ENCODE peak calls at places on chromosomes 3 and 15, in six cellular contexts. One of them, this sample, is unnamed.

GRCh38 chr3:44099566-44100297 is 142.0 kb upstream of the TOPAZ1 start:
- DNase-seq in NCI-H345: no peak
- DNase-seq in T follicular helper cell: no peak
- DNase-seq in HS-27A: no peak
- DNase-seq in HFFc6: no peak
- DNase-seq in activated effector memory CD4-positive, alpha-beta T cell treated with anti-CD3 and anti-CD28 coated beads, Interleukin-2, amount 50 U/mL, for 16 hours: no peak
- DNase-seq in this sample: no peak

GRCh38 chr3:195116393-195117185 is 154.4 kb downstream of the XXYLT1 start:
- DNase-seq in NCI-H345: no peak
- DNase-seq in T follicular helper cell: no peak
- DNase-seq in HFFc6: no peak
- DNase-seq in activated effector memory CD4-positive, alpha-beta T cell treated with anti-CD3 and anti-CD28 coated beads, Interleukin-2, amount 50 U/mL, for 16 hours: no peak
- DNase-seq in HS-27A: no peak
- DNase-seq in this sample: no peak

GRCh38 chr3:188439080-188439479 is 285.1 kb downstream of the LPP start:
- DNase-seq in HS-27A: no peak
- DNase-seq in activated effector memory CD4-positive, alpha-beta T cell treated with anti-CD3 and anti-CD28 coated beads, Interleukin-2, amount 50 U/mL, for 16 hours: peak
- DNase-seq in T follicular helper cell: no peak
- DNase-seq in NCI-H345: no peak
- DNase-seq in HFFc6: no peak
- DNase-seq in this sample: no peak

GRCh38 chr3:76039431-76039830 is 254.1 kb upstream of the ZNF717 start:
- DNase-seq in HFFc6: no peak
- DNase-seq in HS-27A: no peak
- DNase-seq in NCI-H345: no peak
- DNase-seq in T follicular helper cell: no peak
- DNase-seq in activated effector memory CD4-positive, alpha-beta T cell treated with anti-CD3 and anti-CD28 coated beads, Interleukin-2, amount 50 U/mL, for 16 hours: no peak
- DNase-seq in this sample: no peak

GRCh38 chr3:21754839-21755238 is 3.8 kb upstream of the ZNF385D start:
- DNase-seq in HS-27A: no peak
- DNase-seq in NCI-H345: no peak
- DNase-seq in HFFc6: no peak
- DNase-seq in T follicular helper cell: no peak
- DNase-seq in activated effector memory CD4-positive, alpha-beta T cell treated with anti-CD3 and anti-CD28 coated beads, Interleukin-2, amount 50 U/mL, for 16 hours: no peak
- DNase-seq in this sample: no peak

GRCh38 chr15:76057332-76058000 is 2.3 kb upstream of the TMEM266 start:
- DNase-seq in activated effector memory CD4-positive, alpha-beta T cell treated with anti-CD3 and anti-CD28 coated beads, Interleukin-2, amount 50 U/mL, for 16 hours: no peak
- DNase-seq in NCI-H345: peak
- DNase-seq in HS-27A: peak
- DNase-seq in T follicular helper cell: no peak
- DNase-seq in HFFc6: peak
- DNase-seq in this sample: no peak

GRCh38 chr3:43621406-43621973 is 321 bp downstream of the ANO10 start:
- DNase-seq in NCI-H345: no peak
- DNase-seq in HFFc6: no peak
- DNase-seq in activated effector memory CD4-positive, alpha-beta T cell treated with anti-CD3 and anti-CD28 coated beads, Interleukin-2, amount 50 U/mL, for 16 hours: no peak
- DNase-seq in HS-27A: no peak
- DNase-seq in T follicular helper cell: no peak
- DNase-seq in this sample: peak

GRCh38 chr3:17469520-17469919 is 272.9 kb downstream of the TBC1D5 start:
- DNase-seq in T follicular helper cell: no peak
- DNase-seq in NCI-H345: no peak
- DNase-seq in HS-27A: no peak
- DNase-seq in HFFc6: no peak
- DNase-seq in activated effector memory CD4-positive, alpha-beta T cell treated with anti-CD3 and anti-CD28 coated beads, Interleukin-2, amount 50 U/mL, for 16 hours: no peak
- DNase-seq in this sample: no peak

GRCh38 chr3:129616713-129617112 is 10.2 kb upstream of the PLXND1 start:
- DNase-seq in T follicular helper cell: no peak
- DNase-seq in HFFc6: peak
- DNase-seq in HS-27A: no peak
- DNase-seq in activated effector memory CD4-positive, alpha-beta T cell treated with anti-CD3 and anti-CD28 coated beads, Interleukin-2, amount 50 U/mL, for 16 hours: no peak
- DNase-seq in NCI-H345: no peak
- DNase-seq in this sample: no peak

GRCh38 chr3:38376098-38376816 is 29.7 kb downstream of the XYLB start:
- DNase-seq in HS-27A: no peak
- DNase-seq in HFFc6: no peak
- DNase-seq in activated effector memory CD4-positive, alpha-beta T cell treated with anti-CD3 and anti-CD28 coated beads, Interleukin-2, amount 50 U/mL, for 16 hours: no peak
- DNase-seq in NCI-H345: no peak
- DNase-seq in T follicular helper cell: no peak
- DNase-seq in this sample: no peak

GRCh38 chr3:123053107-123053506 is 13.7 kb upstream of the PDIA5 start:
- DNase-seq in HS-27A: no peak
- DNase-seq in HFFc6: no peak
- DNase-seq in activated effector memory CD4-positive, alpha-beta T cell treated with anti-CD3 and anti-CD28 coated beads, Interleukin-2, amount 50 U/mL, for 16 hours: no peak
- DNase-seq in T follicular helper cell: no peak
- DNase-seq in NCI-H345: no peak
- DNase-seq in this sample: no peak

GRCh38 chr3:153442386-153442785 is 280.4 kb downstream of the RAP2B start:
- DNase-seq in NCI-H345: no peak
- DNase-seq in HS-27A: no peak
- DNase-seq in T follicular helper cell: no peak
- DNase-seq in HFFc6: no peak
- DNase-seq in activated effector memory CD4-positive, alpha-beta T cell treated with anti-CD3 and anti-CD28 coated beads, Interleukin-2, amount 50 U/mL, for 16 hours: no peak
- DNase-seq in this sample: no peak

GRCh38 chr15:86555114-86555513 is 475.4 kb downstream of the AGBL1 start:
- DNase-seq in activated effector memory CD4-positive, alpha-beta T cell treated with anti-CD3 and anti-CD28 coated beads, Interleukin-2, amount 50 U/mL, for 16 hours: no peak
- DNase-seq in HFFc6: no peak
- DNase-seq in T follicular helper cell: no peak
- DNase-seq in NCI-H345: peak
- DNase-seq in HS-27A: no peak
- DNase-seq in this sample: no peak

GRCh38 chr15:45536951-45537350 is 14.4 kb upstream of the SLC30A4 start:
- DNase-seq in activated effector memory CD4-positive, alpha-beta T cell treated with anti-CD3 and anti-CD28 coated beads, Interleukin-2, amount 50 U/mL, for 16 hours: no peak
- DNase-seq in T follicular helper cell: no peak
- DNase-seq in HS-27A: no peak
- DNase-seq in HFFc6: no peak
- DNase-seq in NCI-H345: no peak
- DNase-seq in this sample: no peak

GRCh38 chr3:126511291-126511690 is 6.3 kb downstream of the UROC1 start:
- DNase-seq in NCI-H345: no peak
- DNase-seq in activated effector memory CD4-positive, alpha-beta T cell treated with anti-CD3 and anti-CD28 coated beads, Interleukin-2, amount 50 U/mL, for 16 hours: peak
- DNase-seq in HFFc6: no peak
- DNase-seq in T follicular helper cell: no peak
- DNase-seq in HS-27A: no peak
- DNase-seq in this sample: no peak

GRCh38 chr15:99212401-99212800 is 37.0 kb downstream of the TTC23 start:
- DNase-seq in NCI-H345: no peak
- DNase-seq in T follicular helper cell: no peak
- DNase-seq in activated effector memory CD4-positive, alpha-beta T cell treated with anti-CD3 and anti-CD28 coated beads, Interleukin-2, amount 50 U/mL, for 16 hours: no peak
- DNase-seq in HS-27A: no peak
- DNase-seq in HFFc6: peak
- DNase-seq in this sample: no peak

GRCh38 chr3:73509812-73510211 is 114.9 kb downstream of the PDZRN3 start:
- DNase-seq in NCI-H345: no peak
- DNase-seq in activated effector memory CD4-positive, alpha-beta T cell treated with anti-CD3 and anti-CD28 coated beads, Interleukin-2, amount 50 U/mL, for 16 hours: no peak
- DNase-seq in T follicular helper cell: no peak
- DNase-seq in HFFc6: no peak
- DNase-seq in HS-27A: no peak
- DNase-seq in this sample: no peak

This sample was measured in D341Med.